ENCODE peak calls at places on chromosome 2, in nine cellular contexts. One of them, this sample, is unnamed.

GRCh38 chr2:45285791-45286390 is 276.6 kb upstream of the SIX2 start:
- DNase-seq in MM.1S: no peak
- DNase-seq in NB4: no peak
- DNase-seq in uterus: no peak
- DNase-seq in foreskin fibroblast: no peak
- DNase-seq in fibroblast of lung: peak
- DNase-seq in adrenal gland: no peak
- DNase-seq in AG10803: no peak
- DNase-seq in left lung: no peak
- DNase-seq in this sample: no peak

GRCh38 chr2:12619975-12620374 is 96.8 kb upstream of the TRIB2 start:
- DNase-seq in MM.1S: no peak
- DNase-seq in NB4: peak
- DNase-seq in uterus: no peak
- DNase-seq in foreskin fibroblast: peak
- DNase-seq in fibroblast of lung: peak
- DNase-seq in adrenal gland: peak
- DNase-seq in AG10803: peak
- DNase-seq in left lung: no peak
- DNase-seq in this sample: no peak

GRCh38 chr2:152062130-152063091 is 36.4 kb downstream of the CACNB4 start:
- DNase-seq in MM.1S: no peak
- DNase-seq in NB4: no peak
- DNase-seq in uterus: peak
- DNase-seq in foreskin fibroblast: peak
- DNase-seq in fibroblast of lung: peak
- DNase-seq in adrenal gland: no peak
- DNase-seq in AG10803: peak
- DNase-seq in left lung: no peak
- DNase-seq in this sample: peak

GRCh38 chr2:64644240-64645013 is 9.3 kb downstream of the SERTAD2 start:
- DNase-seq in MM.1S: peak
- DNase-seq in NB4: peak
- DNase-seq in uterus: peak
- DNase-seq in foreskin fibroblast: peak
- DNase-seq in fibroblast of lung: peak
- DNase-seq in adrenal gland: peak
- DNase-seq in AG10803: peak
- DNase-seq in left lung: peak
- DNase-seq in this sample: peak

GRCh38 chr2:198698230-198698629 is 759.5 kb downstream of the SATB2 start:
- DNase-seq in MM.1S: no peak
- DNase-seq in NB4: no peak
- DNase-seq in uterus: no peak
- DNase-seq in foreskin fibroblast: no peak
- DNase-seq in fibroblast of lung: no peak
- DNase-seq in adrenal gland: no peak
- DNase-seq in AG10803: no peak
- DNase-seq in left lung: no peak
- DNase-seq in this sample: no peak

GRCh38 chr2:186164325-186164724 is 321.7 kb upstream of the ZC3H15 start:
- DNase-seq in MM.1S: no peak
- DNase-seq in NB4: no peak
- DNase-seq in uterus: no peak
- DNase-seq in foreskin fibroblast: no peak
- DNase-seq in fibroblast of lung: no peak
- DNase-seq in adrenal gland: no peak
- DNase-seq in AG10803: no peak
- DNase-seq in left lung: no peak
- DNase-seq in this sample: no peak

GRCh38 chr2:181146171-181146570 is 165.8 kb downstream of the UBE2E3 start:
- DNase-seq in MM.1S: no peak
- DNase-seq in NB4: no peak
- DNase-seq in uterus: no peak
- DNase-seq in foreskin fibroblast: no peak
- DNase-seq in fibroblast of lung: no peak
- DNase-seq in adrenal gland: no peak
- DNase-seq in AG10803: no peak
- DNase-seq in left lung: no peak
- DNase-seq in this sample: no peak

GRCh38 chr2:159712929-159713575 is 746 bp downstream of the MARCHF7 start:
- DNase-seq in MM.1S: peak
- DNase-seq in NB4: no peak
- DNase-seq in uterus: no peak
- DNase-seq in foreskin fibroblast: no peak
- DNase-seq in fibroblast of lung: peak
- DNase-seq in adrenal gland: no peak
- DNase-seq in AG10803: peak
- DNase-seq in left lung: no peak
- DNase-seq in this sample: no peak

GRCh38 chr2:158650646-158651357 is 144.3 kb upstream of the DAPL1 start:
- DNase-seq in MM.1S: no peak
- DNase-seq in NB4: peak
- DNase-seq in uterus: no peak
- DNase-seq in foreskin fibroblast: no peak
- DNase-seq in fibroblast of lung: no peak
- DNase-seq in adrenal gland: no peak
- DNase-seq in AG10803: no peak
- DNase-seq in left lung: no peak
- DNase-seq in this sample: no peak
- H3K4me3 ChIP-seq in MM.1S: no peak
- H3K4me3 ChIP-seq in NB4: no peak
- H3K4me3 ChIP-seq in uterus: no peak
- H3K4me3 ChIP-seq in foreskin fibroblast: no peak
- H3K4me3 ChIP-seq in fibroblast of lung: no peak
- H3K4me3 ChIP-seq in adrenal gland: no peak
- H3K4me3 ChIP-seq in AG10803: no peak
- H3K4me3 ChIP-seq in left lung: no peak
- H3K4me3 ChIP-seq in this sample: no peak

GRCh38 chr2:8144131-8144631 is 537.7 kb upstream of the ID2 start:
- DNase-seq in MM.1S: no peak
- DNase-seq in NB4: no peak
- DNase-seq in uterus: no peak
- DNase-seq in foreskin fibroblast: no peak
- DNase-seq in fibroblast of lung: no peak
- DNase-seq in adrenal gland: no peak
- DNase-seq in AG10803: no peak
- DNase-seq in left lung: no peak
- DNase-seq in this sample: no peak

GRCh38 chr2:8142456-8142855 is 539.4 kb upstream of the ID2 start:
- DNase-seq in MM.1S: no peak
- DNase-seq in NB4: no peak
- DNase-seq in uterus: no peak
- DNase-seq in foreskin fibroblast: no peak
- DNase-seq in fibroblast of lung: no peak
- DNase-seq in adrenal gland: no peak
- DNase-seq in AG10803: peak
- DNase-seq in left lung: no peak
- DNase-seq in this sample: no peak

GRCh38 chr2:8144785-8145184 is 537.1 kb upstream of the ID2 start:
- DNase-seq in MM.1S: no peak
- DNase-seq in NB4: no peak
- DNase-seq in uterus: no peak
- DNase-seq in foreskin fibroblast: peak
- DNase-seq in fibroblast of lung: peak
- DNase-seq in adrenal gland: no peak
- DNase-seq in AG10803: peak
- DNase-seq in left lung: no peak
- DNase-seq in this sample: no peak

GRCh38 chr2:8146329-8147048 is 535.4 kb upstream of the ID2 start:
- DNase-seq in MM.1S: no peak
- DNase-seq in NB4: no peak
- DNase-seq in uterus: no peak
- DNase-seq in foreskin fibroblast: no peak
- DNase-seq in fibroblast of lung: no peak
- DNase-seq in adrenal gland: no peak
- DNase-seq in AG10803: no peak
- DNase-seq in left lung: no peak
- DNase-seq in this sample: no peak

GRCh38 chr2:8145385-8145784 is 536.5 kb upstream of the ID2 start:
- DNase-seq in MM.1S: no peak
- DNase-seq in NB4: peak
- DNase-seq in uterus: no peak
- DNase-seq in foreskin fibroblast: no peak
- DNase-seq in fibroblast of lung: no peak
- DNase-seq in adrenal gland: no peak
- DNase-seq in AG10803: no peak
- DNase-seq in left lung: no peak
- DNase-seq in this sample: no peak
- TF ChIP-seq CTCF in MM.1S: no peak
- TF ChIP-seq CTCF in NB4: no peak
- TF ChIP-seq CTCF in uterus: no peak
- TF ChIP-seq CTCF in foreskin fibroblast: no peak
- TF ChIP-seq CTCF in fibroblast of lung: no peak
- TF ChIP-seq CTCF in adrenal gland: no peak
- TF ChIP-seq CTCF in AG10803: no peak
- TF ChIP-seq CTCF in left lung: no peak
- TF ChIP-seq CTCF in this sample: no peak

GRCh38 chr2:109609352-109610024 is 4.3 kb downstream of the SEPTIN10 start:
- DNase-seq in MM.1S: peak
- DNase-seq in NB4: no peak
- DNase-seq in uterus: no peak
- DNase-seq in foreskin fibroblast: peak
- DNase-seq in fibroblast of lung: peak
- DNase-seq in adrenal gland: no peak
- DNase-seq in AG10803: peak
- DNase-seq in left lung: no peak
- DNase-seq in this sample: no peak
- H3K4me3 ChIP-seq in MM.1S: peak
- H3K4me3 ChIP-seq in NB4: no peak
- H3K4me3 ChIP-seq in uterus: no peak
- H3K4me3 ChIP-seq in foreskin fibroblast: no peak
- H3K4me3 ChIP-seq in fibroblast of lung: peak
- H3K4me3 ChIP-seq in adrenal gland: no peak
- H3K4me3 ChIP-seq in AG10803: peak
- H3K4me3 ChIP-seq in left lung: no peak
- H3K4me3 ChIP-seq in this sample: peak

GRCh38 chr2:26298286-26298637 is 47.7 kb upstream of the SELENOI start:
- DNase-seq in MM.1S: no peak
- DNase-seq in NB4: no peak
- DNase-seq in uterus: no peak
- DNase-seq in foreskin fibroblast: no peak
- DNase-seq in fibroblast of lung: no peak
- DNase-seq in adrenal gland: no peak
- DNase-seq in AG10803: no peak
- DNase-seq in left lung: no peak
- DNase-seq in this sample: no peak

GRCh38 chr2:26299488-26300092 is 46.4 kb upstream of the SELENOI start:
- DNase-seq in MM.1S: no peak
- DNase-seq in NB4: peak
- DNase-seq in uterus: peak
- DNase-seq in foreskin fibroblast: peak
- DNase-seq in fibroblast of lung: peak
- DNase-seq in adrenal gland: no peak
- DNase-seq in AG10803: peak
- DNase-seq in left lung: no peak
- DNase-seq in this sample: no peak

GRCh38 chr2:26302846-26303245 is 43.1 kb upstream of the SELENOI start:
- DNase-seq in MM.1S: no peak
- DNase-seq in NB4: no peak
- DNase-seq in uterus: no peak
- DNase-seq in foreskin fibroblast: no peak
- DNase-seq in fibroblast of lung: peak
- DNase-seq in adrenal gland: no peak
- DNase-seq in AG10803: peak
- DNase-seq in left lung: no peak
- DNase-seq in this sample: no peak

GRCh38 chr2:26298638-26299393 is 47.1 kb upstream of the SELENOI start:
- DNase-seq in MM.1S: no peak
- DNase-seq in NB4: no peak
- DNase-seq in uterus: peak
- DNase-seq in foreskin fibroblast: peak
- DNase-seq in fibroblast of lung: peak
- DNase-seq in adrenal gland: peak
- DNase-seq in AG10803: peak
- DNase-seq in left lung: no peak
- DNase-seq in this sample: no peak

GRCh38 chr2:26300234-26300641 is 45.7 kb upstream of the SELENOI start:
- DNase-seq in MM.1S: no peak
- DNase-seq in NB4: peak
- DNase-seq in uterus: peak
- DNase-seq in foreskin fibroblast: peak
- DNase-seq in fibroblast of lung: peak
- DNase-seq in adrenal gland: no peak
- DNase-seq in AG10803: peak
- DNase-seq in left lung: no peak
- DNase-seq in this sample: no peak
- TF ChIP-seq CTCF in MM.1S: no peak
- TF ChIP-seq CTCF in NB4: no peak
- TF ChIP-seq CTCF in uterus: no peak
- TF ChIP-seq CTCF in foreskin fibroblast: no peak
- TF ChIP-seq CTCF in fibroblast of lung: no peak
- TF ChIP-seq CTCF in adrenal gland: no peak
- TF ChIP-seq CTCF in AG10803: no peak
- TF ChIP-seq CTCF in left lung: no peak
- TF ChIP-seq CTCF in this sample: no peak

GRCh38 chr2:224040753-224041152 is 1.7 kb upstream of the SERPINE2 start:
- DNase-seq in MM.1S: no peak
- DNase-seq in NB4: no peak
- DNase-seq in uterus: no peak
- DNase-seq in foreskin fibroblast: no peak
- DNase-seq in fibroblast of lung: no peak
- DNase-seq in adrenal gland: no peak
- DNase-seq in AG10803: no peak
- DNase-seq in left lung: no peak
- DNase-seq in this sample: no peak

GRCh38 chr2:224038830-224039079 is 331 bp downstream of the SERPINE2 start:
- DNase-seq in MM.1S: no peak
- DNase-seq in NB4: no peak
- DNase-seq in uterus: no peak
- DNase-seq in foreskin fibroblast: no peak
- DNase-seq in fibroblast of lung: no peak
- DNase-seq in adrenal gland: no peak
- DNase-seq in AG10803: no peak
- DNase-seq in left lung: peak
- DNase-seq in this sample: no peak

GRCh38 chr2:224039080-224039769 is at the start of gene SERPINE2:
- DNase-seq in MM.1S: peak
- DNase-seq in NB4: peak
- DNase-seq in uterus: peak
- DNase-seq in foreskin fibroblast: peak
- DNase-seq in fibroblast of lung: peak
- DNase-seq in adrenal gland: peak
- DNase-seq in AG10803: peak
- DNase-seq in left lung: peak
- DNase-seq in this sample: peak

GRCh38 chr2:224038049-224038829 is 847 bp downstream of the SERPINE2 start:
- DNase-seq in MM.1S: peak
- DNase-seq in NB4: peak
- DNase-seq in uterus: peak
- DNase-seq in foreskin fibroblast: no peak
- DNase-seq in fibroblast of lung: peak
- DNase-seq in adrenal gland: peak
- DNase-seq in AG10803: no peak
- DNase-seq in left lung: no peak
- DNase-seq in this sample: no peak

GRCh38 chr2:224039770-224040088 is 643 bp upstream of the SERPINE2 start:
- DNase-seq in MM.1S: no peak
- DNase-seq in NB4: no peak
- DNase-seq in uterus: no peak
- DNase-seq in foreskin fibroblast: no peak
- DNase-seq in fibroblast of lung: no peak
- DNase-seq in adrenal gland: no peak
- DNase-seq in AG10803: no peak
- DNase-seq in left lung: no peak
- DNase-seq in this sample: no peak
- H3K4me3 ChIP-seq in MM.1S: peak
- H3K4me3 ChIP-seq in NB4: peak
- H3K4me3 ChIP-seq in uterus: peak
- H3K4me3 ChIP-seq in foreskin fibroblast: peak
- H3K4me3 ChIP-seq in fibroblast of lung: peak
- H3K4me3 ChIP-seq in adrenal gland: no peak
- H3K4me3 ChIP-seq in AG10803: peak
- H3K4me3 ChIP-seq in left lung: no peak
- H3K4me3 ChIP-seq in this sample: peak

This sample was measured in suprapubic skin.